ENCODE peak calls at places on chromosomes 16 and 17, in six cellular contexts. N, Q, M, X, V and H are unnamed samples.

GRCh38 chr17:64784353-64784798 is 122.3 kb upstream of the SMURF2 start:
- DNase-seq in N (no peak), Q (no peak), M (no peak), X (no peak), V (no peak), H (no peak)

GRCh38 chr17:32136856-32137255 is 5.4 kb upstream of the RHOT1 start:
- DNase-seq in N (no peak), Q (no peak), M (no peak), X (no peak), V (no peak), H (no peak)

GRCh38 chr17:28001149-28001548 is 41.3 kb upstream of the NLK start:
- DNase-seq in N (no peak), Q (no peak), M (no peak), X (no peak), V (no peak), H (no peak)

GRCh38 chr16:15495898-15496297 is 61.5 kb downstream of the BMERB1 start:
- DNase-seq in N (no peak), Q (no peak), M (no peak), X (no peak), V (no peak), H (no peak)

GRCh38 chr16:2033057-2033911 is 6.6 kb downstream of the NHERF2 start:
- DNase-seq in N (peak; percentile 77), Q (peak; percentile 45), M (peak; percentile 79), X (no peak), V (peak; percentile 38), H (no peak)

GRCh38 chr17:9702916-9703780 is 57.8 kb downstream of the USP43 start:
- DNase-seq in N (no peak), Q (no peak), M (no peak), X (no peak), V (no peak), H (no peak)

GRCh38 chr17:40095944-40096791 is 4.2 kb downstream of the NR1D1 start:
- DNase-seq in N (peak; percentile 34), Q (no peak), M (no peak), X (peak; percentile 89), V (no peak), H (no peak)

GRCh38 chr17:40547079-40547784 is 18.0 kb downstream of the CCR7 start:
- DNase-seq in N (no peak), Q (no peak), M (no peak), X (peak; percentile 84), V (no peak), H (no peak)

GRCh38 chr17:47618416-47618815 is 31.3 kb upstream of the KPNB1 start:
- DNase-seq in N (peak; percentile 48), Q (no peak), M (no peak), X (no peak), V (peak; percentile 6), H (no peak)

GRCh38 chr17:48028736-48029135 is 8.9 kb downstream of the COPZ2 start:
- DNase-seq in N (no peak), Q (no peak), M (no peak), X (no peak), V (no peak), H (no peak)

GRCh38 chr16:70481929-70482536 is 27.6 kb downstream of the FCSK start:
- DNase-seq in N (no peak), Q (no peak), M (no peak), X (no peak), V (no peak), H (no peak)

GRCh38 chr17:48478224-48479013 is 48.4 kb upstream of the SKAP1 start:
- DNase-seq in N (peak; percentile 18), Q (no peak), M (no peak), X (peak; percentile 23), V (no peak), H (no peak)

GRCh38 chr16:59356144-59356543 is 622.0 kb upstream of the GOT2 start:
- DNase-seq in N (no peak), Q (no peak), M (no peak), X (no peak), V (no peak), H (no peak)

GRCh38 chr17:64661981-64662773 is at the start of gene SMURF2:
- DNase-seq in N (peak; percentile 55), Q (peak; percentile 73), M (peak; percentile 82), X (peak; percentile 86), V (peak; percentile 90), H (peak; percentile 69)

GRCh38 chr16:68470461-68471150 is 22.3 kb upstream of the SMPD3 start:
- DNase-seq in N (no peak), Q (no peak), M (no peak), X (peak; percentile 77), V (no peak), H (no peak)

GRCh38 chr16:9408297-9408696 is 316.9 kb downstream of the HAPSTR1 start:
- DNase-seq in N (no peak), Q (no peak), M (no peak), X (no peak), V (peak; percentile 21), H (no peak)

GRCh38 chr17:34443832-34444469 is 80.9 kb upstream of the CCL1 start:
- DNase-seq in N (no peak), Q (no peak), M (peak; percentile 30), X (no peak), V (peak; percentile 73), H (peak; percentile 14)

GRCh38 chr17:67718325-67718941 is 697 bp downstream of the NOL11 start:
- DNase-seq in N (peak; percentile 34), Q (no peak), M (no peak), X (no peak), V (no peak), H (no peak)

GRCh38 chr16:54504372-54504771 is 217.8 kb upstream of the IRX3 start:
- DNase-seq in N (peak; percentile 32), Q (no peak), M (no peak), X (no peak), V (no peak), H (no peak)

GRCh38 chr16:67407788-67408452 is 8.4 kb downstream of the ZDHHC1 start:
- DNase-seq in N (no peak), Q (no peak), M (no peak), X (no peak), V (no peak), H (no peak)

GRCh38 chr17:68297168-68297567 is 5.9 kb downstream of the ARSG start:
- DNase-seq in N (no peak), Q (no peak), M (no peak), X (no peak), V (no peak), H (no peak)

GRCh38 chr16:89446136-89446974 is 44.0 kb downstream of the ANKRD11 start:
- DNase-seq in N (no peak), Q (no peak), M (no peak), X (no peak), V (no peak), H (no peak)

GRCh38 chr16:30557397-30557949 is 701 bp downstream of the ZNF764 start:
- DNase-seq in N (no peak), Q (no peak), M (no peak), X (no peak), V (peak; percentile 27), H (no peak)
- TF ChIP-seq CTCF in N (no peak), Q (no peak), M (no peak), X (no peak), V (peak; percentile 28), H (no peak)

DNA sequence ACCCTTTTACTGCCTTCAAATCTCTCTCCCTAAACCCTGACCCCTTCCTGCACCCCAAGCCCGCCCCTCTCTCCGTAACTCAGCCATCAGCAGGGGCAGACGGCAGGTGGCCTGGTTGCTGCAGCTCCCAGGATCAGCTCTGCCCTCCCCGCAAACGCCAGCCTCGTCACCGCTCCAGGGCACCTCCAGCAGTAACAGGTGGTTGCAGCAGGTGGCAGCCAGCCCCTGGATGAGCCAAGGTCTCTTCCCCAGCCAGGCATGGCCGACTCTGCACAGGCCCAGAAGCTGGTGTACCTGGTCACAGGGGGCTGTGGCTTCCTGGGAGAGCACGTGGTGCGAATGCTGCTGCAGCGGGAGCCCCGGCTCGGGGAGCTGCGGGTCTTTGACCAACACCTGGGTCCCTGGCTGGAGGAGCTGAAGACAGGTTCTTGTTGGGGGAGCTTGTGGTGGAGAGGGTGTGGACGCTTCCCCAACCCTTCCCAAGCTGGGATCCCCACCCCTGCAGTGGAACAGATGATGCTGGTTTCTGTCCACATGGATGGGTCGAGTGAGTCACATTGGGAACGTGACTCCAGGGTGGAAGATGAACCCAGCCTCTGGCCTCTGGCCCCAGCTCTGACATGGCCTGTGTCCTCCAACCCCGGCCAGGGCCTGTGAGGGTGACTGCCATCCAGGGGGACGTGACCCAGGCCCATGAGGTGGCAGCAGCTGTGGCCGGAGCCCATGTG is 558 bp downstream of the HSD3B7 start:
- DNase-seq in N (no peak), Q (no peak), M (no peak), X (no peak), V (peak; percentile 62), H (no peak)
- TF ChIP-seq CTCF in N (no peak), Q (no peak), M (no peak), X (no peak), V (no peak), H (no peak)

DNA sequence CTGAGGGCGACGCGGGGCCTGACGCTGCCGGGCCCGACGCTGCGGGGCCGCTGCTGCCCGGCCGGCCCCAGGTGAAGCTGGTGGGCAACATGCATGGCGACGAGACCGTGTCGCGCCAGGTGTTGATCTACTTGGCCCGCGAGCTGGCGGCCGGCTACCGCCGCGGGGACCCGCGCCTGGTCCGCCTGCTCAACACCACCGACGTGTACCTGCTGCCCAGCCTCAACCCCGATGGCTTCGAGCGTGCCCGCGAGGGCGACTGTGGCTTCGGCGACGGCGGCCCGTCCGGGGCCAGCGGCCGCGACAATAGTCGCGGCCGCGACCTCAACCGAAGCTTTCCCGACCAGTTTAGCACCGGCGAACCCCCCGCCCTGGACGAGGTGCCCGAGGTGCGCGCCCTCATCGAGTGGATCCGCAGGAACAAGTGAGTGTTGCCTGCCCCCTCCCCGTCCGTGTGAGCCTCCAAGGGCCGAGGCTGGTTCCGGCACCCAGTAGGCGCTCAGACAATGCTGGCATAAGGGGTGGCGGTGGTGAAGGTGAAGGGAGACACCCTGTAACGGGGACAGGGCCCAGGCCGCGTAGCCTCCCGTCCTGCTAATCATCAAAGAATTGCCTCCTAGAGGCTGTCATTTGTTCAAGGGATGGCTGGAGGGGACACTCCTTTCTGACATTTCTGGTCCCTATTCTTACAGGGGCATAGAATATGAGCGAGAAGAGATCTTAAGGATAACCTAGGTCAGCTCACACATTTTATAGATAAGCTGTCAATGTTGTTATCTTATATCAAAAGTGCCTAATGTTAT is 777 bp downstream of the CPD start:
- DNase-seq in N (no peak), Q (no peak), M (peak; percentile 35), X (peak; percentile 29), V (peak; percentile 49), H (no peak)
- TF ChIP-seq CTCF in N (no peak), Q (no peak), M (no peak), X (no peak), V (no peak), H (no peak)

GRCh38 chr17:30002088-30002487 is 60.7 kb downstream of the EFCAB5 start:
- DNase-seq in N (no peak), Q (no peak), M (no peak), X (no peak), V (no peak), H (no peak)

GRCh38 chr17:30000755-30001257 is 59.4 kb downstream of the EFCAB5 start:
- DNase-seq in N (peak; percentile 17), Q (no peak), M (no peak), X (no peak), V (no peak), H (no peak)

GRCh38 chr17:30005709-30006320 is 64.4 kb downstream of the EFCAB5 start:
- DNase-seq in N (peak; percentile 43), Q (no peak), M (no peak), X (no peak), V (no peak), H (no peak)

GRCh38 chr17:29996458-29996857 is 55.0 kb downstream of the EFCAB5 start:
- DNase-seq in N (no peak), Q (no peak), M (no peak), X (no peak), V (no peak), H (no peak)

GRCh38 chr17:30000001-30000754 is 58.7 kb downstream of the EFCAB5 start:
- DNase-seq in N (peak; percentile 45), Q (no peak), M (no peak), X (no peak), V (no peak), H (no peak)
- TF ChIP-seq CTCF in N (no peak), Q (no peak), M (no peak), X (no peak), V (no peak), H (no peak)